ENCODE peak calls at places on chromosomes 12 and 14, in ten cellular contexts. Q is K562, C is AG09319, L is GM06990, A is AG09309, O is Panc1, S is GM12865, K is left ventricle myocardium inferior, M is epithelial cell of esophagus, V is uterus. E is an unnamed sample.

GRCh38 chr14:69288956-69289705 is 29.2 kb downstream of the GALNT16 start:
- DNase-seq in Q (no peak), C (no peak), L (no peak), A (no peak), O (no peak), S (no peak), K (no peak), M (no peak), V (no peak), E (no peak)

GRCh38 chr14:69768873-69769272 is 1.9 kb downstream of the SRSF5 start:
- DNase-seq in Q (no peak), C (no peak), L (no peak), A (no peak), O (no peak), S (no peak), K (no peak), M (peak), V (no peak), E (no peak)

GRCh38 chr12:93539821-93540220 is 32.7 kb upstream of the SOCS2 start:
- DNase-seq in Q (no peak), C (no peak), L (no peak), A (no peak), O (no peak), S (no peak), K (no peak), M (no peak), V (no peak), E (no peak)

GRCh38 chr12:65825573-65826512 is 1.6 kb downstream of the HMGA2 start:
- DNase-seq in Q (no peak), C (no peak), L (peak), A (no peak), O (no peak), S (peak), K (no peak), M (no peak), V (peak), E (peak)

GRCh38 chr12:109611223-109611622 is 37.6 kb downstream of the MVK start:
- DNase-seq in Q (no peak), C (no peak), L (no peak), A (no peak), O (no peak), S (no peak), K (no peak), M (no peak), V (no peak), E (no peak)

GRCh38 chr12:101939856-101940265 is 62.5 kb downstream of the DRAM1 start:
- DNase-seq in Q (peak), C (peak), L (no peak), A (peak), O (peak), S (peak), K (no peak), M (peak), V (peak), E (peak)

GRCh38 chr12:92408072-92408900 is 262.6 kb upstream of the BTG1 start:
- DNase-seq in Q (peak), C (peak), L (peak), A (no peak), O (peak), S (peak), K (no peak), M (peak), V (no peak), E (peak)

GRCh38 chr12:46404225-46404631 is 31.7 kb upstream of the SLC38A2 start:
- DNase-seq in Q (no peak), C (no peak), L (peak), A (no peak), O (no peak), S (peak), K (no peak), M (no peak), V (no peak), E (no peak)

GRCh38 chr12:53591301-53592206 is 34.6 kb downstream of the ATF7 start:
- DNase-seq in Q (no peak), C (no peak), L (no peak), A (no peak), O (no peak), S (no peak), K (no peak), M (no peak), V (no peak), E (no peak)

GRCh38 chr14:63383776-63384367 is 65.1 kb upstream of the GPHB5 start:
- DNase-seq in Q (no peak), C (no peak), L (peak), A (no peak), O (no peak), S (peak), K (no peak), M (no peak), V (no peak), E (peak)

GRCh38 chr14:24179961-24180726 is 8.3 kb downstream of the REC8 start:
- DNase-seq in Q (no peak), C (peak), L (no peak), A (peak), O (no peak), S (no peak), K (no peak), M (peak), V (no peak), E (no peak)

GRCh38 chr12:88309546-88309945 is 167.4 kb downstream of the TMTC3 start:
- DNase-seq in Q (no peak), C (no peak), L (no peak), A (peak), O (no peak), S (no peak), K (no peak), M (peak), V (no peak), E (no peak)

GRCh38 chr12:48816148-48816854 is 2.0 kb upstream of the CACNB3 start:
- DNase-seq in Q (no peak), C (no peak), L (no peak), A (no peak), O (no peak), S (no peak), K (no peak), M (peak), V (no peak), E (no peak)

GRCh38 chr14:63922696-63923421 is 70.1 kb downstream of the SYNE2 start:
- DNase-seq in Q (no peak), C (no peak), L (no peak), A (peak), O (no peak), S (no peak), K (no peak), M (peak), V (no peak), E (no peak)

GRCh38 chr12:62933871-62934798 is 815 bp downstream of the PPM1H start:
- DNase-seq in Q (peak), C (no peak), L (peak), A (no peak), O (no peak), S (peak), K (peak), M (peak), V (peak), E (peak)

GRCh38 chr12:31456562-31456961 is 130.6 kb upstream of the SINHCAF start:
- DNase-seq in Q (no peak), C (no peak), L (no peak), A (no peak), O (no peak), S (no peak), K (no peak), M (no peak), V (no peak), E (no peak)

GRCh38 chr12:68229956-68230355 is 4.3 kb upstream of the IL26 start:
- DNase-seq in Q (no peak), C (no peak), L (no peak), A (no peak), O (no peak), S (no peak), K (no peak), M (peak), V (no peak), E (no peak)

GRCh38 chr12:71973687-71974086 is 35.0 kb downstream of the TPH2 start:
- DNase-seq in Q (no peak), C (no peak), L (no peak), A (no peak), O (no peak), S (no peak), K (no peak), M (peak), V (no peak), E (no peak)

GRCh38 chr12:47034661-47035060 is 44.8 kb upstream of the PCED1B start:
- DNase-seq in Q (no peak), C (no peak), L (no peak), A (peak), O (no peak), S (no peak), K (no peak), M (no peak), V (no peak), E (no peak)

GRCh38 chr12:78035913-78036658 is 205.4 kb downstream of the NAV3 start:
- DNase-seq in Q (no peak), C (no peak), L (no peak), A (no peak), O (no peak), S (peak), K (no peak), M (no peak), V (peak), E (no peak)

GRCh38 chr12:47946413-47947107 is 16.8 kb upstream of the TMEM106C start:
- DNase-seq in Q (no peak), C (no peak), L (no peak), A (no peak), O (no peak), S (no peak), K (no peak), M (no peak), V (no peak), E (no peak)

GRCh38 chr14:94145902-94146527 is 16.6 kb upstream of the IFI27L2 start:
- DNase-seq in Q (no peak), C (no peak), L (no peak), A (no peak), O (no peak), S (peak), K (no peak), M (peak), V (no peak), E (no peak)

GRCh38 chr12:31874961-31875608 is 84.1 kb upstream of the RESF1 start:
- DNase-seq in Q (no peak), C (peak), L (peak), A (peak), O (no peak), S (peak), K (peak), M (peak), V (no peak), E (peak)

GRCh38 chr12:3743803-3744202 is 9.1 kb downstream of the CRACR2A start:
- DNase-seq in Q (no peak), C (no peak), L (no peak), A (no peak), O (no peak), S (peak), K (no peak), M (no peak), V (no peak), E (peak)

GRCh38 chr12:80332827-80333226 is 111.2 kb upstream of the PTPRQ start:
- DNase-seq in Q (no peak), C (no peak), L (no peak), A (no peak), O (no peak), S (no peak), K (no peak), M (no peak), V (no peak), E (no peak)

DNA sequence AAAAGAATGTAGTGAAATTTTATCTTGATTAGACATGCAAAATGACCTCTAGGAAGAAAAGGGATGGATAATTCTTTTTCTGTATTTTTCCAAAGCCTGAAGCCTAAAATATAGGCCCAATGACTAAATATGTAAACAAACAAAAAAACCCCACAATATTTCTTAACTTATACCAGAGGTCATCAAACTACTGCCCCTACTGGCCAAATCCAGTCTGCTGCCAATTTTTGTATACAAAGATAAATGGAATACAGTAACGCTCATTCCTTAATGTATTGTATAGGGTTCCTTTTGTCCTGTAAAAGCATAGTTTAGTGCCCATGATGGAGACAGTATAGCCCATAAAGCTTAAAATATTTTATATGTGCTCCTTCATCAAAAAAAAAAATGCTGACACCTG is 145.7 kb upstream of the ALG10 start:
- DNase-seq in Q (no peak), C (no peak), L (no peak), A (no peak), O (no peak), S (no peak), K (no peak), M (peak), V (no peak), E (no peak)
- TF ChIP-seq CTCF in Q (peak), C (no peak), L (no peak), A (no peak), O (peak), S (no peak), K (no peak), M (no peak), V (no peak), E (no peak)

DNA sequence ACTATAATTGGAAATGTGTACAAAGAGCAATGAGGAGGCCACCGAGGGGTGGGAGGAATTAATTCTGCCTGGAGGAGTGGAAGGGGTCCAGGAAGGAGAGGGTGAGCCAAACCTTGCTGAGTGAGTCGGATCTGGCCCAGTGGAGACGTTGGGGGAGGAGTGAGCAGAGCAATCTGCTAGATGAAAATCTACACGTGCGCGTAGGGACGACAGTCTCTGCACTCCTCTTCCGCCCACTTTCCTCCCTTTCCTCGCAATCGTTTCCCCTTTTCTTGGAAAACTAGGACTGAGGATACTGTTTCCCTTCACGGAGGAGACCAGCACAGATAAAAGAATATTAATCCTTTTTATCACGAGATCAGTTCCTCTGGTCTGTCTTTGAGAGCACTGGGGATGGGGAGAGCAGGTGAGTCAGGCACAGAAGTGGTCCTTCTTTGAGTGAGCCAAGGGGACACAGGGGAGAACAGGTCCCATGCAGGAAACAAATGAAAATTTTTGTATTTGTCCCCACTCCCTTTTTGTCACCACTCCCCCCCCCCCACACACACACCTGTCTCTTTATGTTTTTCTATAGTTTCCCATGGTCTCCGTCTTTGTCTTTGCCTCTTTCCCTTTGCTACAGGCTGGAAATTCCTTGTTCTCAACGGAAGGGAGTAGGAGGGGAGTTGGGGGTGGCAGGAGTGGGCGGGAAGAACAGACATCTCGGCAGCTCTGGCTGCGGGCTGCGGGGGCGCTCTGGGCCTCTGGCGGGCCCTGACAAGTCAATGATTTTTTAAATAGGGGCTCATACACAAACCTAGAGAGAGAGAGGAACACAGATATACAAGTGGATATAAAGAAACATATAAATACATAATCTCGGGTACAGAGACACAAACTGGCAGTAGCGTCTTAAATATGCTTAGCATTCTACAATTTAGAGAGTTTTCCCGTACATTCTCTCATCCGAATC is 2.6 kb upstream of the NAB2 start:
- DNase-seq in Q (peak), C (no peak), L (peak), A (no peak), O (no peak), S (peak), K (peak), M (peak), V (peak), E (peak)
- TF ChIP-seq CTCF in Q (peak), C (peak), L (peak), A (peak), O (peak), S (peak), K (peak), M (no peak), V (no peak), E (no peak)

DNA sequence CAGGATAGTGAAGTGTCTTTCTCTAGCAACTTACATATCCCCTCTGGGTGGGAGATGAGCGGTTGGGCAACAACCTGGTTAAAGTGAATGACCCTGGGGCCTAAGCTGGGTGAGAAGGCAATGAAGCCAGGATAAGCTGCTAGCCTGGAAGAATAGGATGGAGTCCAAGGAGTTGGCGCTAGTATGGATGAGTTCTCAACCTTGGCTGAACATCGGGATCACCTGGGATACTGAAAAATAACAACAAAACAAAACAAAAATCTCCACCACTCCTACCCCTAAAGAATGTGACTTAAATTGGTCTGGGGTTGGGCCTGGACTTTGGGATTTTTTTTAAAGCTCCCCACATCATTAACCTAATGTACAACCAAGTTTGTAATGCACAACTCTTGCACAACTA is 4.8 kb upstream of the RPS6KA5 start:
- DNase-seq in Q (no peak), C (no peak), L (no peak), A (no peak), O (no peak), S (no peak), K (no peak), M (no peak), V (peak), E (no peak)
- TF ChIP-seq CTCF in Q (no peak), C (no peak), L (no peak), A (no peak), O (no peak), S (no peak), K (no peak), M (no peak), V (no peak), E (no peak)

DNA sequence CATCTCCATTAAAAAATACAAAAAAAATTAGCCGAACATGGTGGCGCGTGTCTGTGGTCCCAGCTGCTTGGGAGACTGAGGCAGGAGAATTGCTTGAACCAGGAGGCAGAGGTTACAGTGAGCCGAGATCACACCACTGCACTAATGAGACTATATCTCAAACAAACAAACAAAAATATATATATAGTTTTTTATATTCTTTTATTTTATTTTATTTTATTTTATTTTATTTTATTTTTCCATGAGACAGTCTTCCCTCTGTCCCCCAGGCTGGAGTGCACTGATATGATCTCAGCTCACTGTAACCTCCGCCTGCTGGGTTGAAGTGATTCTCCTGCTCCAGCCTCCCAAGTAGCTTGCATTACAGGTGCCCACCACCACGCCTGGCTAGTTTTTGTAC is 79.5 kb downstream of the IRF2BPL start:
- DNase-seq in Q (no peak), C (no peak), L (no peak), A (no peak), O (no peak), S (no peak), K (no peak), M (no peak), V (no peak), E (no peak)
- TF ChIP-seq CTCF in Q (no peak), C (no peak), L (no peak), A (no peak), O (no peak), S (no peak), K (no peak), M (no peak), V (no peak), E (no peak)

DNA sequence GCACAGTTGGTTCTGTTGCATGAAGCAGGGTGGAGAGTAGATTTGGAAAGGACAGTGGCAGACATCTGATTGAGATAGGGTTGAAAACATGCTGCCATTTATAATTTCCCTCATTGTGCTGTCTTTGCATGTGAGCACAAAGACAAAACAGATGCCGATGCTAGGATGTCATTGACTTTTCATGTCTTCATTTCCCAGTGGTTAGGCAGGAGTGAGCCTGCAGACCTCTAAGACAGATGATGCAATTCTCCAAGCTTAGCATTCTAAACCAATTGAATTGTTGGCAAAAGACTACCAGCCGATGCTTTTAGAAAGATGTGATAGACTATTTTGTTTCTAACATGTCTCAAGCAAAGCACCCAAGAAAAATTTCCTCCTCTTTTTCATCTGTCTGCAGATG is 37.1 kb upstream of the PELI2 start:
- DNase-seq in Q (no peak), C (peak), L (no peak), A (peak), O (no peak), S (no peak), K (no peak), M (no peak), V (no peak), E (no peak)
- TF ChIP-seq CTCF in Q (no peak), C (no peak), L (no peak), A (no peak), O (no peak), S (no peak), K (no peak), M (no peak), V (no peak), E (no peak)